ENCODE peak calls at places on chromosome 1, in ten cellular contexts. One of them, this sample, is unnamed.

GRCh38 chr1:216458807-216459206 is 35.6 kb upstream of the USH2A start:
- DNase-seq in aorta: no peak
- DNase-seq in nucleus accumbens: no peak
- DNase-seq in hippocampal formation: no peak
- DNase-seq in effector memory CD8-positive, alpha-beta T cell: no peak
- DNase-seq in IMR-90: no peak
- DNase-seq in hypothalamus: no peak
- DNase-seq in GF-D8: no peak
- DNase-seq in A549: no peak
- DNase-seq in RWPE2: no peak
- DNase-seq in this sample: no peak

GRCh38 chr1:41282679-41283317 is 40.7 kb upstream of the SCMH1 start:
- DNase-seq in aorta: no peak
- DNase-seq in effector memory CD8-positive, alpha-beta T cell: peak; percentile 12
- DNase-seq in nucleus accumbens: no peak
- DNase-seq in GF-D8: no peak
- DNase-seq in hippocampal formation: no peak
- DNase-seq in IMR-90: peak; percentile 13
- DNase-seq in hypothalamus: no peak
- DNase-seq in RWPE2: no peak
- DNase-seq in A549: peak; percentile 20
- DNase-seq in this sample: peak; percentile 46

GRCh38 chr1:155127105-155127671 is 488 bp upstream of the EFNA1 start:
- DNase-seq in IMR-90: peak; percentile 57
- DNase-seq in aorta: peak; percentile 68
- DNase-seq in GF-D8: no peak
- DNase-seq in nucleus accumbens: peak; percentile 81
- DNase-seq in RWPE2: peak; percentile 81
- DNase-seq in A549: peak; percentile 92
- DNase-seq in effector memory CD8-positive, alpha-beta T cell: no peak
- DNase-seq in hypothalamus: peak; percentile 79
- DNase-seq in hippocampal formation: peak; percentile 95
- DNase-seq in this sample: no peak

GRCh38 chr1:87092852-87093251 is 178.4 kb downstream of the HS2ST1 start:
- DNase-seq in GF-D8: no peak
- DNase-seq in nucleus accumbens: no peak
- DNase-seq in hypothalamus: no peak
- DNase-seq in RWPE2: no peak
- DNase-seq in IMR-90: no peak
- DNase-seq in A549: no peak
- DNase-seq in effector memory CD8-positive, alpha-beta T cell: no peak
- DNase-seq in aorta: no peak
- DNase-seq in hippocampal formation: no peak
- DNase-seq in this sample: no peak

GRCh38 chr1:187032316-187032981 is 203.7 kb downstream of the PLA2G4A start:
- DNase-seq in RWPE2: no peak
- DNase-seq in A549: no peak
- DNase-seq in nucleus accumbens: no peak
- DNase-seq in effector memory CD8-positive, alpha-beta T cell: no peak
- DNase-seq in GF-D8: no peak
- DNase-seq in aorta: no peak
- DNase-seq in hippocampal formation: no peak
- DNase-seq in hypothalamus: no peak
- DNase-seq in IMR-90: no peak
- DNase-seq in this sample: no peak

GRCh38 chr1:160466966-160467365 is 56.1 kb downstream of the SLAMF6 start:
- DNase-seq in IMR-90: no peak
- DNase-seq in A549: no peak
- DNase-seq in RWPE2: no peak
- DNase-seq in hypothalamus: no peak
- DNase-seq in nucleus accumbens: no peak
- DNase-seq in hippocampal formation: no peak
- DNase-seq in aorta: no peak
- DNase-seq in effector memory CD8-positive, alpha-beta T cell: no peak
- DNase-seq in GF-D8: no peak
- DNase-seq in this sample: no peak

GRCh38 chr1:150182233-150182632 is 32.5 kb downstream of the PLEKHO1 start:
- DNase-seq in hypothalamus: peak; percentile 43
- DNase-seq in IMR-90: no peak
- DNase-seq in nucleus accumbens: peak; percentile 23
- DNase-seq in RWPE2: no peak
- DNase-seq in A549: no peak
- DNase-seq in GF-D8: no peak
- DNase-seq in hippocampal formation: peak; percentile 87
- DNase-seq in effector memory CD8-positive, alpha-beta T cell: no peak
- DNase-seq in aorta: no peak
- DNase-seq in this sample: no peak

GRCh38 chr1:5879421-5879820 is 112.8 kb downstream of the NPHP4 start:
- DNase-seq in effector memory CD8-positive, alpha-beta T cell: no peak
- DNase-seq in nucleus accumbens: no peak
- DNase-seq in hippocampal formation: no peak
- DNase-seq in aorta: no peak
- DNase-seq in hypothalamus: no peak
- DNase-seq in A549: no peak
- DNase-seq in GF-D8: no peak
- DNase-seq in RWPE2: no peak
- DNase-seq in IMR-90: no peak
- DNase-seq in this sample: no peak

GRCh38 chr1:62327360-62328051 is 8.3 kb upstream of the KANK4 start:
- DNase-seq in hippocampal formation: no peak
- DNase-seq in GF-D8: no peak
- DNase-seq in nucleus accumbens: no peak
- DNase-seq in hypothalamus: no peak
- DNase-seq in aorta: no peak
- DNase-seq in effector memory CD8-positive, alpha-beta T cell: no peak
- DNase-seq in RWPE2: no peak
- DNase-seq in A549: no peak
- DNase-seq in IMR-90: no peak
- DNase-seq in this sample: no peak

GRCh38 chr1:86515597-86515996 is 31.3 kb upstream of the CLCA4 start:
- DNase-seq in hypothalamus: no peak
- DNase-seq in RWPE2: no peak
- DNase-seq in nucleus accumbens: peak; percentile 14
- DNase-seq in GF-D8: no peak
- DNase-seq in hippocampal formation: peak; percentile 32
- DNase-seq in IMR-90: no peak
- DNase-seq in A549: peak; percentile 47
- DNase-seq in effector memory CD8-positive, alpha-beta T cell: no peak
- DNase-seq in aorta: no peak
- DNase-seq in this sample: no peak

GRCh38 chr1:21814241-21814918 is 2.3 kb downstream of the LDLRAD2 start:
- DNase-seq in aorta: no peak
- DNase-seq in hippocampal formation: no peak
- DNase-seq in RWPE2: no peak
- DNase-seq in IMR-90: no peak
- DNase-seq in hypothalamus: no peak
- DNase-seq in effector memory CD8-positive, alpha-beta T cell: no peak
- DNase-seq in nucleus accumbens: no peak
- DNase-seq in GF-D8: no peak
- DNase-seq in A549: no peak
- DNase-seq in this sample: peak; percentile 47

GRCh38 chr1:19400189-19400588 is 85.2 kb downstream of the CAPZB start:
- DNase-seq in RWPE2: no peak
- DNase-seq in hypothalamus: no peak
- DNase-seq in effector memory CD8-positive, alpha-beta T cell: no peak
- DNase-seq in nucleus accumbens: no peak
- DNase-seq in A549: no peak
- DNase-seq in hippocampal formation: no peak
- DNase-seq in GF-D8: no peak
- DNase-seq in IMR-90: no peak
- DNase-seq in aorta: peak; percentile 66
- DNase-seq in this sample: no peak

GRCh38 chr1:202072211-202072610 is 50.5 kb upstream of the GPR37L1 start:
- DNase-seq in aorta: no peak
- DNase-seq in hypothalamus: no peak
- DNase-seq in A549: peak; percentile 53
- DNase-seq in RWPE2: no peak
- DNase-seq in IMR-90: no peak
- DNase-seq in nucleus accumbens: no peak
- DNase-seq in effector memory CD8-positive, alpha-beta T cell: no peak
- DNase-seq in hippocampal formation: no peak
- DNase-seq in GF-D8: no peak
- DNase-seq in this sample: no peak

This sample was measured in natural killer cell.